ENCODE peak calls at places on chromosome 7, in five cellular contexts. Z is CD4-positive, alpha-beta memory T cell; D is Karpas-422; W is colonic mucosa; B is transverse colon. J is an unnamed sample. For H3K27me3 and H3K9me3, the result is how much of the 10 kb centered on the place peaks cover.

GRCh38 chr7:15158141-15158810 is 255.7 kb upstream of the DGKB start:
- DNase-seq in Z (no peak), D (no peak), W (no peak), B (no peak), J (no peak)

GRCh38 chr7:111756687-111757178 is 194.4 kb upstream of the IMMP2L start:
- DNase-seq in Z (no peak), D (no peak), W (peak), B (peak), J (no peak)

GRCh38 chr7:70390251-70390650 is 741.7 kb upstream of the GALNT17 start:
- DNase-seq in Z (no peak), D (no peak), W (no peak), B (no peak), J (no peak)

GRCh38 chr7:22109761-22110160 is 164.1 kb upstream of the CDCA7L start:
- DNase-seq in Z (peak), D (peak), W (peak), B (peak), J (no peak)

GRCh38 chr7:27640914-27641570 is 21.6 kb downstream of the HIBADH start:
- DNase-seq in Z (no peak), D (no peak), W (no peak), B (no peak), J (no peak)

GRCh38 chr7:84384417-84384816 is 189.8 kb upstream of the SEMA3A start:
- DNase-seq in Z (no peak), D (no peak), W (no peak), B (no peak), J (no peak)

GRCh38 chr7:130768854-130769253 is 34.8 kb upstream of the KLF14 start:
- DNase-seq in Z (no peak), D (no peak), W (no peak), B (no peak), J (no peak)

GRCh38 chr7:18128846-18129245 is 101.2 kb upstream of the PRPS1L1 start:
- DNase-seq in Z (no peak), D (peak), W (no peak), B (no peak), J (no peak)

GRCh38 chr7:132422502-132423101 is 153.7 kb downstream of the PLXNA4 start:
- DNase-seq in Z (no peak), D (no peak), W (no peak), B (no peak), J (no peak)

GRCh38 chr7:106143711-106144347 is 31.7 kb upstream of the SYPL1 start:
- DNase-seq in Z (no peak), D (peak), W (no peak), B (no peak), J (no peak)

GRCh38 chr7:131745645-131746248 is 189.3 kb upstream of the PODXL start:
- DNase-seq in Z (no peak), D (peak), W (no peak), B (no peak), J (no peak)

GRCh38 chr7:44218418-44219201 is 17.8 kb downstream of the YKT6 start:
- DNase-seq in Z (no peak), D (peak), W (no peak), B (no peak), J (no peak)

GRCh38 chr7:12370249-12370648 is 33.4 kb downstream of the VWDE start:
- DNase-seq in Z (no peak), D (no peak), W (no peak), B (no peak), J (no peak)

GRCh38 chr7:50436133-50436802 is 13.9 kb downstream of the FIGNL1 start:
- DNase-seq in Z (no peak), D (no peak), W (no peak), B (no peak), J (no peak)

GRCh38 chr7:149245244-149245643 is 5.8 kb downstream of the ZNF212 start:
- DNase-seq in Z (no peak), D (peak), W (no peak), B (no peak), J (no peak)

GRCh38 chr7:3302681-3303320 is 1.7 kb downstream of the SDK1 start:
- DNase-seq in Z (no peak), D (no peak), W (no peak), B (no peak), J (no peak)
- H3K27me3 ChIP-seq in Z (under half), D (under half), W (under half), B (under half), J (under half)

DNA sequence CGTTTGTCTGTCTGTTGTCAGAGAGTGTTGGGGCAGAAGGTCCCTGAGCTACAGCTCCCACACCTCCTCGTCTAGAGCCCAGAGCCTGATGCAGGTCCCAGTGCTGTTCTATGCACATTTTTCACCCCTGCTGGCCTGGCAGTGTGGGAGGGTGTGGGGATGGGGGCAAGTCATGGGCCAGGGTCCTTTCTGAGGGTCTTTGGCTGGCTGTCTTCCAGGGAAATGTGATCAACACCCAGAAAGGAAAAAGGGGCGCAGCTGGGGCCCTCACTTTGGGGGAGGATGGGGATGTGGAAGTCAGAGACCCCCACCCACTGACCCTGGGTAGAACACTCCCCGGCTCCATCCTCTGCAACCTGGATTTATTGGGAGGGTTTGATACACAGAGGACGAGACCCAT is 50.0 kb upstream of the ZNF716 start:
- DNase-seq in Z (no peak), D (no peak), W (no peak), B (no peak), J (no peak)
- H3K9me3 ChIP-seq in Z (under half), D (under half), W (under half), B (under half), J (under half)

GRCh38 chr7:101398631-101399289 is 36.1 kb downstream of the COL26A1 start:
- DNase-seq in Z (no peak), D (no peak), W (no peak), B (no peak), J (no peak)

GRCh38 chr7:101399759-101400158 is 37.1 kb downstream of the COL26A1 start:
- DNase-seq in Z (no peak), D (no peak), W (no peak), B (no peak), J (no peak)

GRCh38 chr7:101395376-101395775 is 32.7 kb downstream of the COL26A1 start:
- DNase-seq in Z (no peak), D (no peak), W (no peak), B (no peak), J (no peak)

GRCh38 chr7:101397770-101398324 is 35.2 kb downstream of the COL26A1 start:
- DNase-seq in Z (no peak), D (no peak), W (no peak), B (no peak), J (no peak)

GRCh38 chr7:101397243-101397642 is 34.6 kb downstream of the COL26A1 start:
- DNase-seq in Z (no peak), D (no peak), W (no peak), B (no peak), J (no peak)
- H3K27me3 ChIP-seq in Z (under half), D (under half), W (under half), B (half or more), J (under half)

GRCh38 chr7:158193446-158193845 is 394.2 kb downstream of the PTPRN2 start:
- DNase-seq in Z (no peak), D (no peak), W (no peak), B (no peak), J (no peak)

GRCh38 chr7:158192184-158192835 is 395.3 kb downstream of the PTPRN2 start:
- DNase-seq in Z (no peak), D (no peak), W (no peak), B (no peak), J (no peak)

GRCh38 chr7:158194365-158194900 is 393.2 kb downstream of the PTPRN2 start:
- DNase-seq in Z (no peak), D (no peak), W (no peak), B (no peak), J (no peak)

GRCh38 chr7:158191671-158192070 is 396.0 kb downstream of the PTPRN2 start:
- DNase-seq in Z (no peak), D (no peak), W (no peak), B (no peak), J (no peak)

GRCh38 chr7:158192956-158193355 is 394.7 kb downstream of the PTPRN2 start:
- DNase-seq in Z (no peak), D (no peak), W (no peak), B (no peak), J (no peak)
- H3K9me3 ChIP-seq in Z (under half), D (under half), W (under half), B (under half), J (under half)

DNA sequence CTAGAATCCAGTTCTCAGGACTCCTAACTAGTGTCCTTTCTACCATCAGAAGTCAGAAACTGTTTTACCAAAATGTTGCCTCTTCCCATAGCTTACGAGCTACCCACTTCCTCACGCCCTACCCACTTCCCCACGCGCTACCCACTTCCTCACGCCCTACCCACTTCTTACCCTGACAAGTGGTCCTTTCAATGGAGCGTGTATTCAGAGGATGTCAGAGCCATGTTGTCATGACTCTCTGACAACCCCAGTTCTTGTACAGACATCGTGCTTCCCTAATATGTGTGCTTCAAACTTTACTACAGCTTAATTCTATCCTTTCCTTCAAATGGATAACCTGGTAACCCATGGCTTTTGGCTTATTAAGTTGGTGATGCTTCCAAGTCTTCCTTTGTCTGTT is 84.8 kb upstream of the PHF14 start:
- DNase-seq in Z (peak), D (no peak), W (no peak), B (no peak), J (no peak)
- H3K27me3 ChIP-seq in Z (under half), D (under half), W (under half), B (under half), J (under half)